ENCODE peak calls at places on chromosome 1, in seven cellular contexts. One of them, this sample, is unnamed. For H3K4me1, the result is how much of the 10 kb centered on the place peaks cover.

GRCh38 chr1:202586018-202586821 is 124.0 kb downstream of the SYT2 start:
- DNase-seq in neuronal stem cell: no peak
- DNase-seq in trophoblast cell: no peak
- DNase-seq in H1: no peak
- DNase-seq in mesenchymal stem cell: peak
- DNase-seq in mesendoderm: peak
- DNase-seq in IMR-90: peak
- DNase-seq in this sample: no peak

GRCh38 chr1:161189036-161189435 is 9.8 kb downstream of the ADAMTS4 start:
- DNase-seq in mesendoderm: no peak
- DNase-seq in IMR-90: no peak
- DNase-seq in neuronal stem cell: no peak
- DNase-seq in trophoblast cell: peak
- DNase-seq in mesenchymal stem cell: no peak
- DNase-seq in H1: no peak
- DNase-seq in this sample: no peak

GRCh38 chr1:56416385-56416972 is 162.9 kb downstream of the PLPP3 start:
- DNase-seq in mesendoderm: peak
- DNase-seq in H1: no peak
- DNase-seq in neuronal stem cell: no peak
- DNase-seq in mesenchymal stem cell: peak
- DNase-seq in IMR-90: no peak
- DNase-seq in trophoblast cell: peak
- DNase-seq in this sample: no peak

GRCh38 chr1:94755675-94756074 is 64.5 kb upstream of the SLC44A3 start:
- DNase-seq in neuronal stem cell: no peak
- DNase-seq in H1: no peak
- DNase-seq in IMR-90: peak
- DNase-seq in mesendoderm: peak
- DNase-seq in mesenchymal stem cell: peak
- DNase-seq in trophoblast cell: no peak
- DNase-seq in this sample: no peak

GRCh38 chr1:32701421-32701911 is 1.1 kb downstream of the SYNC start:
- DNase-seq in trophoblast cell: no peak
- DNase-seq in H1: no peak
- DNase-seq in mesenchymal stem cell: peak
- DNase-seq in mesendoderm: no peak
- DNase-seq in neuronal stem cell: no peak
- DNase-seq in IMR-90: no peak
- DNase-seq in this sample: no peak

GRCh38 chr1:176829261-176829976 is 335.1 kb downstream of the ASTN1 start:
- DNase-seq in H1: no peak
- DNase-seq in neuronal stem cell: no peak
- DNase-seq in mesenchymal stem cell: no peak
- DNase-seq in mesendoderm: no peak
- DNase-seq in trophoblast cell: peak
- DNase-seq in IMR-90: no peak
- DNase-seq in this sample: no peak

GRCh38 chr1:236685917-236686814 is at the start of gene ACTN2:
- DNase-seq in H1: peak
- DNase-seq in mesendoderm: peak
- DNase-seq in IMR-90: no peak
- DNase-seq in trophoblast cell: peak
- DNase-seq in mesenchymal stem cell: peak
- DNase-seq in neuronal stem cell: peak
- DNase-seq in this sample: peak

GRCh38 chr1:101250219-101250618 is 13.4 kb downstream of the S1PR1 start:
- DNase-seq in mesendoderm: no peak
- DNase-seq in trophoblast cell: no peak
- DNase-seq in mesenchymal stem cell: no peak
- DNase-seq in neuronal stem cell: no peak
- DNase-seq in IMR-90: no peak
- DNase-seq in H1: no peak
- DNase-seq in this sample: no peak

GRCh38 chr1:33903210-33903589 is 39.3 kb downstream of the HMGB4 start:
- DNase-seq in mesenchymal stem cell: no peak
- DNase-seq in neuronal stem cell: no peak
- DNase-seq in trophoblast cell: no peak
- DNase-seq in mesendoderm: peak
- DNase-seq in H1: no peak
- DNase-seq in IMR-90: no peak
- DNase-seq in this sample: no peak

GRCh38 chr1:158121604-158122254 is 59.0 kb upstream of the CD1D start:
- DNase-seq in IMR-90: peak
- DNase-seq in H1: peak
- DNase-seq in trophoblast cell: peak
- DNase-seq in neuronal stem cell: peak
- DNase-seq in mesendoderm: peak
- DNase-seq in mesenchymal stem cell: peak
- DNase-seq in this sample: peak

GRCh38 chr1:156153362-156153761 is at the start of gene SEMA4A:
- DNase-seq in trophoblast cell: peak
- DNase-seq in mesendoderm: no peak
- DNase-seq in H1: no peak
- DNase-seq in mesenchymal stem cell: peak
- DNase-seq in IMR-90: no peak
- DNase-seq in neuronal stem cell: no peak
- DNase-seq in this sample: no peak

GRCh38 chr1:67780637-67781036 is 52.6 kb downstream of the GNG12 start:
- DNase-seq in IMR-90: no peak
- DNase-seq in neuronal stem cell: no peak
- DNase-seq in mesendoderm: no peak
- DNase-seq in mesenchymal stem cell: no peak
- DNase-seq in H1: no peak
- DNase-seq in trophoblast cell: no peak
- DNase-seq in this sample: no peak

GRCh38 chr1:214503553-214503952 is 47.8 kb downstream of the PTPN14 start:
- DNase-seq in mesenchymal stem cell: peak
- DNase-seq in H1: no peak
- DNase-seq in IMR-90: peak
- DNase-seq in mesendoderm: no peak
- DNase-seq in neuronal stem cell: no peak
- DNase-seq in trophoblast cell: no peak
- DNase-seq in this sample: no peak

GRCh38 chr1:8461341-8462110 is 143.6 kb downstream of the SLC45A1 start:
- DNase-seq in trophoblast cell: no peak
- DNase-seq in neuronal stem cell: no peak
- DNase-seq in mesenchymal stem cell: no peak
- DNase-seq in IMR-90: no peak
- DNase-seq in mesendoderm: no peak
- DNase-seq in H1: no peak
- DNase-seq in this sample: no peak

GRCh38 chr1:184041731-184042130 is 4.2 kb upstream of the COLGALT2 start:
- DNase-seq in H1: no peak
- DNase-seq in mesenchymal stem cell: no peak
- DNase-seq in trophoblast cell: no peak
- DNase-seq in mesendoderm: no peak
- DNase-seq in neuronal stem cell: no peak
- DNase-seq in IMR-90: peak
- DNase-seq in this sample: no peak

GRCh38 chr1:248810727-248811513 is 14.8 kb downstream of the SH3BP5L start:
- DNase-seq in IMR-90: no peak
- DNase-seq in neuronal stem cell: no peak
- DNase-seq in mesenchymal stem cell: no peak
- DNase-seq in mesendoderm: no peak
- DNase-seq in H1: no peak
- DNase-seq in trophoblast cell: no peak
- DNase-seq in this sample: no peak

GRCh38 chr1:154796303-154796892 is 73.7 kb downstream of the KCNN3 start:
- DNase-seq in mesendoderm: no peak
- DNase-seq in neuronal stem cell: no peak
- DNase-seq in H1: no peak
- DNase-seq in mesenchymal stem cell: no peak
- DNase-seq in trophoblast cell: no peak
- DNase-seq in IMR-90: no peak
- DNase-seq in this sample: no peak

GRCh38 chr1:42130061-42130460 is 23.1 kb upstream of the GUCA2B start:
- DNase-seq in mesenchymal stem cell: no peak
- DNase-seq in trophoblast cell: peak
- DNase-seq in neuronal stem cell: no peak
- DNase-seq in mesendoderm: no peak
- DNase-seq in IMR-90: no peak
- DNase-seq in H1: no peak
- DNase-seq in this sample: no peak

GRCh38 chr1:209769956-209770355 is 14.1 kb downstream of the TRAF3IP3 start:
- DNase-seq in IMR-90: no peak
- DNase-seq in H1: no peak
- DNase-seq in neuronal stem cell: no peak
- DNase-seq in mesenchymal stem cell: peak
- DNase-seq in trophoblast cell: no peak
- DNase-seq in mesendoderm: no peak
- DNase-seq in this sample: no peak

GRCh38 chr1:81228926-81229325 is 571.8 kb upstream of the ADGRL2 start:
- DNase-seq in mesenchymal stem cell: no peak
- DNase-seq in H1: no peak
- DNase-seq in mesendoderm: no peak
- DNase-seq in neuronal stem cell: no peak
- DNase-seq in IMR-90: no peak
- DNase-seq in trophoblast cell: no peak
- DNase-seq in this sample: no peak

GRCh38 chr1:212192261-212192998 is 92.8 kb upstream of the PPP2R5A start:
- DNase-seq in trophoblast cell: no peak
- DNase-seq in mesenchymal stem cell: no peak
- DNase-seq in neuronal stem cell: no peak
- DNase-seq in mesendoderm: no peak
- DNase-seq in H1: no peak
- DNase-seq in IMR-90: no peak
- DNase-seq in this sample: no peak

GRCh38 chr1:212190169-212190568 is 95.0 kb upstream of the PPP2R5A start:
- DNase-seq in trophoblast cell: no peak
- DNase-seq in mesenchymal stem cell: no peak
- DNase-seq in mesendoderm: peak
- DNase-seq in H1: peak
- DNase-seq in neuronal stem cell: no peak
- DNase-seq in IMR-90: no peak
- DNase-seq in this sample: peak

GRCh38 chr1:212186427-212187207 is 98.6 kb upstream of the PPP2R5A start:
- DNase-seq in trophoblast cell: no peak
- DNase-seq in IMR-90: no peak
- DNase-seq in mesenchymal stem cell: no peak
- DNase-seq in neuronal stem cell: no peak
- DNase-seq in H1: no peak
- DNase-seq in mesendoderm: no peak
- DNase-seq in this sample: no peak

GRCh38 chr1:212188599-212189351 is 96.4 kb upstream of the PPP2R5A start:
- DNase-seq in mesendoderm: no peak
- DNase-seq in neuronal stem cell: no peak
- DNase-seq in H1: no peak
- DNase-seq in IMR-90: no peak
- DNase-seq in mesenchymal stem cell: no peak
- DNase-seq in trophoblast cell: peak
- DNase-seq in this sample: no peak

GRCh38 chr1:212189352-212189738 is 95.9 kb upstream of the PPP2R5A start:
- DNase-seq in mesendoderm: no peak
- DNase-seq in trophoblast cell: peak
- DNase-seq in mesenchymal stem cell: no peak
- DNase-seq in IMR-90: no peak
- DNase-seq in neuronal stem cell: no peak
- DNase-seq in H1: no peak
- DNase-seq in this sample: no peak
- H2BK5ac ChIP-seq in mesendoderm: no peak
- H2BK5ac ChIP-seq in trophoblast cell: no peak
- H2BK5ac ChIP-seq in mesenchymal stem cell: no peak
- H2BK5ac ChIP-seq in IMR-90: no peak
- H2BK5ac ChIP-seq in neuronal stem cell: no peak
- H2BK5ac ChIP-seq in H1: no peak
- H2BK5ac ChIP-seq in this sample: no peak

GRCh38 chr1:226699166-226699565 is 39.9 kb downstream of the ITPKB start:
- DNase-seq in H1: no peak
- DNase-seq in trophoblast cell: no peak
- DNase-seq in mesendoderm: no peak
- DNase-seq in neuronal stem cell: no peak
- DNase-seq in IMR-90: no peak
- DNase-seq in mesenchymal stem cell: no peak
- DNase-seq in this sample: no peak
- H3K4me1 ChIP-seq in H1: under half
- H3K4me1 ChIP-seq in trophoblast cell: under half
- H3K4me1 ChIP-seq in mesendoderm: under half
- H3K4me1 ChIP-seq in neuronal stem cell: under half
- H3K4me1 ChIP-seq in IMR-90: under half
- H3K4me1 ChIP-seq in mesenchymal stem cell: under half
- H3K4me1 ChIP-seq in this sample: under half

GRCh38 chr1:169013821-169014220 is 92.7 kb upstream of the ATP1B1 start:
- DNase-seq in mesenchymal stem cell: no peak
- DNase-seq in IMR-90: no peak
- DNase-seq in H1: no peak
- DNase-seq in mesendoderm: no peak
- DNase-seq in neuronal stem cell: no peak
- DNase-seq in trophoblast cell: no peak
- DNase-seq in this sample: no peak
- H3K4ac ChIP-seq in mesenchymal stem cell: no peak
- H3K4ac ChIP-seq in IMR-90: no peak
- H3K4ac ChIP-seq in H1: no peak
- H3K4ac ChIP-seq in mesendoderm: no peak
- H3K4ac ChIP-seq in neuronal stem cell: no peak
- H3K4ac ChIP-seq in trophoblast cell: no peak
- H3K4ac ChIP-seq in this sample: no peak

GRCh38 chr1:177927021-177927596 is 42.7 kb downstream of the SEC16B start:
- DNase-seq in neuronal stem cell: no peak
- DNase-seq in H1: no peak
- DNase-seq in mesenchymal stem cell: peak
- DNase-seq in mesendoderm: no peak
- DNase-seq in trophoblast cell: no peak
- DNase-seq in IMR-90: peak
- DNase-seq in this sample: no peak
- H2BK5ac ChIP-seq in neuronal stem cell: no peak
- H2BK5ac ChIP-seq in H1: no peak
- H2BK5ac ChIP-seq in mesenchymal stem cell: no peak
- H2BK5ac ChIP-seq in mesendoderm: no peak
- H2BK5ac ChIP-seq in trophoblast cell: no peak
- H2BK5ac ChIP-seq in IMR-90: peak
- H2BK5ac ChIP-seq in this sample: no peak

GRCh38 chr1:88875595-88875994 is 15.8 kb downstream of the GTF2B start:
- DNase-seq in mesenchymal stem cell: no peak
- DNase-seq in H1: no peak
- DNase-seq in IMR-90: no peak
- DNase-seq in mesendoderm: no peak
- DNase-seq in trophoblast cell: no peak
- DNase-seq in neuronal stem cell: no peak
- DNase-seq in this sample: no peak
- H3K4me1 ChIP-seq in mesenchymal stem cell: under half
- H3K4me1 ChIP-seq in H1: under half
- H3K4me1 ChIP-seq in IMR-90: under half
- H3K4me1 ChIP-seq in mesendoderm: under half
- H3K4me1 ChIP-seq in trophoblast cell: under half
- H3K4me1 ChIP-seq in neuronal stem cell: under half
- H3K4me1 ChIP-seq in this sample: under half

GRCh38 chr1:27355683-27356082 is 11.1 kb downstream of the MAP3K6 start:
- DNase-seq in trophoblast cell: no peak
- DNase-seq in neuronal stem cell: no peak
- DNase-seq in IMR-90: no peak
- DNase-seq in mesenchymal stem cell: no peak
- DNase-seq in H1: no peak
- DNase-seq in mesendoderm: no peak
- DNase-seq in this sample: no peak
- H3K4ac ChIP-seq in trophoblast cell: no peak
- H3K4ac ChIP-seq in neuronal stem cell: no peak
- H3K4ac ChIP-seq in IMR-90: no peak
- H3K4ac ChIP-seq in mesenchymal stem cell: no peak
- H3K4ac ChIP-seq in H1: no peak
- H3K4ac ChIP-seq in mesendoderm: no peak
- H3K4ac ChIP-seq in this sample: no peak

GRCh38 chr1:173240609-173241008 is 33.5 kb upstream of the TNFSF4 start:
- DNase-seq in H1: no peak
- DNase-seq in neuronal stem cell: no peak
- DNase-seq in IMR-90: no peak
- DNase-seq in mesendoderm: no peak
- DNase-seq in mesenchymal stem cell: no peak
- DNase-seq in trophoblast cell: peak
- DNase-seq in this sample: no peak
- H2BK5ac ChIP-seq in H1: no peak
- H2BK5ac ChIP-seq in neuronal stem cell: no peak
- H2BK5ac ChIP-seq in IMR-90: no peak
- H2BK5ac ChIP-seq in mesendoderm: no peak
- H2BK5ac ChIP-seq in mesenchymal stem cell: no peak
- H2BK5ac ChIP-seq in trophoblast cell: no peak
- H2BK5ac ChIP-seq in this sample: no peak